ENCODE peak calls at places on chromosome 7, in four cellular contexts. P, S, C and Z are unnamed samples.

GRCh38 chr7:151207315-151207714 is 3.0 kb downstream of the H2BK1 start:
- DNase-seq in P (no peak), S (no peak), C (no peak), Z (no peak)

GRCh38 chr7:106059556-106059955 is 52.6 kb downstream of the SYPL1 start:
- DNase-seq in P (no peak), S (no peak), C (no peak), Z (no peak)

GRCh38 chr7:159127691-159128642 is 16.7 kb downstream of the VIPR2 start:
- DNase-seq in P (no peak), S (no peak), C (no peak), Z (peak)

GRCh38 chr7:81268551-81268950 is 349.7 kb upstream of the SEMA3C start:
- DNase-seq in P (no peak), S (no peak), C (no peak), Z (no peak)

GRCh38 chr7:39589323-39590111 is 23.3 kb downstream of the YAE1 start:
- DNase-seq in P (no peak), S (no peak), C (no peak), Z (peak)

GRCh38 chr7:964401-965231 is 10.1 kb upstream of the ADAP1 start:
- DNase-seq in P (peak), S (no peak), C (no peak), Z (no peak)

GRCh38 chr7:92595281-92595680 is 5.1 kb upstream of the FAM133B start:
- DNase-seq in P (no peak), S (no peak), C (no peak), Z (no peak)

GRCh38 chr7:24052572-24053223 is 231.3 kb upstream of the NPY start:
- DNase-seq in P (no peak), S (no peak), C (no peak), Z (no peak)

GRCh38 chr7:128188396-128189230 is 52.5 kb upstream of the LEP start:
- DNase-seq in P (no peak), S (peak), C (no peak), Z (no peak)

GRCh38 chr7:5228066-5228465 is 38.0 kb downstream of the WIPI2 start:
- DNase-seq in P (no peak), S (no peak), C (no peak), Z (no peak)

GRCh38 chr7:15334524-15335269 is 227.1 kb downstream of the AGMO start:
- DNase-seq in P (no peak), S (no peak), C (no peak), Z (no peak)

GRCh38 chr7:40757097-40757496 is 622.3 kb downstream of the SUGCT start:
- DNase-seq in P (no peak), S (no peak), C (no peak), Z (no peak)

GRCh38 chr7:24972166-24972477 is 7.9 kb downstream of the OSBPL3 start:
- DNase-seq in P (no peak), S (no peak), C (no peak), Z (no peak)